ENCODE peak calls at places on chromosome 17, in nine cellular contexts. M is cardiac muscle cell; X is effector memory CD4-positive, alpha-beta T cell; G is ascending aorta; I is heart right ventricle; K is transverse colon; A is esophagus squamous epithelium; V is heart left ventricle; J is prostate gland. U is an unnamed sample.

GRCh38 chr17:35890774-35891155 is 10.6 kb upstream of the CCL5 start:
- DNase-seq in M (no peak), X (peak; percentile 37), G (peak; percentile 26), I (no peak), K (peak; percentile 54), A (no peak), V (no peak), J (no peak), U (no peak)

GRCh38 chr17:81471804-81472456 is 40.7 kb downstream of the ACTG1 start:
- DNase-seq in M (peak; percentile 28), X (no peak), G (no peak), I (no peak), K (peak; percentile 62), A (no peak), V (no peak), J (peak; percentile 42), U (no peak)

GRCh38 chr17:14775761-14776492 is 475.0 kb downstream of the HS3ST3B1 start:
- DNase-seq in M (peak; percentile 68), X (no peak), G (no peak), I (no peak), K (no peak), A (no peak), V (no peak), J (no peak), U (no peak)

GRCh38 chr17:48132375-48132774 is 24.8 kb downstream of the SNX11 start:
- DNase-seq in M (no peak), X (no peak), G (no peak), I (no peak), K (no peak), A (no peak), V (no peak), J (no peak), U (no peak)

GRCh38 chr17:45279898-45280297 is 18.0 kb upstream of the SPATA32 start:
- DNase-seq in M (no peak), X (no peak), G (no peak), I (no peak), K (no peak), A (no peak), V (peak; percentile 79), J (no peak), U (no peak)

GRCh38 chr17:51029142-51029541 is 91.5 kb downstream of the SPAG9 start:
- DNase-seq in M (no peak), X (no peak), G (no peak), I (no peak), K (no peak), A (no peak), V (no peak), J (no peak), U (no peak)

GRCh38 chr17:28335959-28336871 is 654 bp downstream of the TNFAIP1 start:
- DNase-seq in M (peak; percentile 94), X (no peak), G (no peak), I (no peak), K (peak; percentile 64), A (no peak), V (peak; percentile 90), J (peak; percentile 34), U (no peak)

GRCh38 chr17:63848834-63849689 is 6.6 kb upstream of the SMARCD2 start:
- DNase-seq in M (peak; percentile 95), X (peak; percentile 90), G (peak; percentile 69), I (peak; percentile 93), K (peak; percentile 93), A (peak; percentile 67), V (peak; percentile 96), J (peak; percentile 80), U (peak; percentile 96)

GRCh38 chr17:48429156-48429555 is 858 bp downstream of the SKAP1 start:
- DNase-seq in M (no peak), X (no peak), G (no peak), I (no peak), K (no peak), A (no peak), V (no peak), J (no peak), U (no peak)

GRCh38 chr17:49290690-49291326 is 60.2 kb upstream of the PHOSPHO1 start:
- DNase-seq in M (peak; percentile 60), X (no peak), G (no peak), I (no peak), K (no peak), A (no peak), V (no peak), J (no peak), U (peak; percentile 5)

GRCh38 chr17:17783825-17784598 is 52.8 kb downstream of the SREBF1 start:
- DNase-seq in M (peak; percentile 81), X (no peak), G (no peak), I (peak; percentile 67), K (peak; percentile 38), A (no peak), V (peak; percentile 66), J (peak; percentile 52), U (no peak)

GRCh38 chr17:20009052-20009301 is 182 bp upstream of the SPECC1 start:
- DNase-seq in M (peak; percentile 58), X (no peak), G (no peak), I (no peak), K (no peak), A (no peak), V (no peak), J (no peak), U (no peak)

GRCh38 chr17:19867094-19867653 is 562 bp downstream of the ULK2 start:
- DNase-seq in M (peak; percentile 71), X (peak; percentile 22), G (no peak), I (peak; percentile 72), K (peak; percentile 22), A (no peak), V (peak; percentile 64), J (peak; percentile 64), U (peak; percentile 52)

GRCh38 chr17:36994438-36994837 is 45.7 kb downstream of the AATF start:
- DNase-seq in M (no peak), X (no peak), G (no peak), I (no peak), K (no peak), A (no peak), V (no peak), J (no peak), U (no peak)

GRCh38 chr17:29179232-29180036 is 764 bp downstream of the MYO18A start:
- DNase-seq in M (no peak), X (no peak), G (no peak), I (peak; percentile 54), K (peak; percentile 88), A (no peak), V (peak; percentile 81), J (peak; percentile 57), U (no peak)

GRCh38 chr17:57819273-57819672 is 30.6 kb downstream of the MRPS23 start:
- DNase-seq in M (no peak), X (no peak), G (no peak), I (no peak), K (no peak), A (no peak), V (no peak), J (no peak), U (no peak)

GRCh38 chr17:21183468-21183867 is 30.5 kb downstream of the TMEM11 start:
- DNase-seq in M (no peak), X (no peak), G (no peak), I (no peak), K (no peak), A (no peak), V (no peak), J (no peak), U (no peak)

GRCh38 chr17:80574496-80574895 is 29.9 kb downstream of the RPTOR start:
- DNase-seq in M (no peak), X (no peak), G (no peak), I (no peak), K (no peak), A (no peak), V (no peak), J (no peak), U (no peak)

GRCh38 chr17:15023589-15023988 is 241.5 kb downstream of the PMP22 start:
- DNase-seq in M (no peak), X (no peak), G (no peak), I (no peak), K (no peak), A (no peak), V (no peak), J (no peak), U (no peak)

GRCh38 chr17:73555199-73555810 is 88.9 kb downstream of the SDK2 start:
- DNase-seq in M (no peak), X (no peak), G (no peak), I (no peak), K (no peak), A (no peak), V (no peak), J (no peak), U (no peak)

GRCh38 chr17:48259710-48260291 is 152.2 kb downstream of the SNX11 start:
- DNase-seq in M (peak; percentile 54), X (no peak), G (no peak), I (no peak), K (no peak), A (no peak), V (no peak), J (no peak), U (no peak)

GRCh38 chr17:28899212-28899815 is 1.8 kb upstream of the FLOT2 start:
- DNase-seq in M (no peak), X (no peak), G (no peak), I (no peak), K (no peak), A (no peak), V (no peak), J (no peak), U (no peak)

DNA sequence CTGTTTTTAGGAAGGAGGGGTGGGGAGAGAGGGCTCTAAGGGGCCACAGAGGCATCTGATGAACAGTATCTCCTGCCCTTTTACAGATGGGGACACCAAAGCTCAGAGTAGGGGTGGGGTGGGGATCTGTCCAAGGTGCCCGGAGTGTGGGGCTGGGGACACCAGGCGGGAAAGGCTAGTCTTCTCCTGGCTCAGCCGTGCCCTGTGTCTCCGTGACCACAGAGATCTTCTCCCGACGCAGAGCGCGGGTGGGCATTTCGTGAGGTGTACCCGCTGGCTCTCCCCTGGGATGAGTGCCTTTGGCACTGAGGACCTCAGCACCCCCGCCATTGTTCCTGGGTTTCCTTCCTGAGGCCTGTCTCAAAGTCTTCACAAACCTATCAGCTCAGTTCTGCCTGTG is 209.6 kb downstream of the NTN1 start:
- DNase-seq in M (no peak), X (no peak), G (no peak), I (no peak), K (no peak), A (no peak), V (no peak), J (no peak), U (no peak)
- H3K9me3 ChIP-seq in M (no peaks in the 10 kb centered on the region), X (no peaks in the 10 kb centered on the region), G (no peaks in the 10 kb centered on the region), I (no peaks in the 10 kb centered on the region), K (no peaks in the 10 kb centered on the region), A (no peaks in the 10 kb centered on the region), V (no peaks in the 10 kb centered on the region), J (no peaks in the 10 kb centered on the region), U (no peaks in the 10 kb centered on the region)

GRCh38 chr17:67013891-67014290 is 30.5 kb upstream of the CACNG1 start:
- DNase-seq in M (no peak), X (no peak), G (no peak), I (no peak), K (no peak), A (no peak), V (no peak), J (no peak), U (no peak)
- H3K4me1 ChIP-seq in M (peaks cover 4% of the 10 kb centered on the region), X (no peaks in the 10 kb centered on the region), G (no peaks in the 10 kb centered on the region), I (no peaks in the 10 kb centered on the region), K (no peaks in the 10 kb centered on the region), A (no peaks in the 10 kb centered on the region), V (no peaks in the 10 kb centered on the region), J (no peaks in the 10 kb centered on the region), U (no peaks in the 10 kb centered on the region)

GRCh38 chr17:27153005-27153404 is 140.9 kb upstream of the WSB1 start:
- DNase-seq in M (no peak), X (no peak), G (no peak), I (no peak), K (no peak), A (no peak), V (no peak), J (no peak), U (no peak)
- H3K9me3 ChIP-seq in M (no peaks in the 10 kb centered on the region), X (no peaks in the 10 kb centered on the region), G (no peaks in the 10 kb centered on the region), I (no peaks in the 10 kb centered on the region), K (no peaks in the 10 kb centered on the region), A (no peaks in the 10 kb centered on the region), V (no peaks in the 10 kb centered on the region), J (no peaks in the 10 kb centered on the region), U (no peaks in the 10 kb centered on the region)

GRCh38 chr17:76528528-76529223 is 8.8 kb downstream of the CYGB start:
- DNase-seq in M (peak; percentile 71), X (no peak), G (no peak), I (peak; percentile 73), K (no peak), A (no peak), V (peak; percentile 76), J (no peak), U (no peak)
- H3K4me1 ChIP-seq in M (peaks cover 13% of the 10 kb centered on the region), X (peaks cover 19% of the 10 kb centered on the region), G (peaks cover 36% of the 10 kb centered on the region), I (peaks cover 60% of the 10 kb centered on the region), K (peaks cover 54% of the 10 kb centered on the region), A (peaks cover 76% of the 10 kb centered on the region), V (peaks cover 65% of the 10 kb centered on the region), J (peaks cover 23% of the 10 kb centered on the region), U (peaks cover 20% of the 10 kb centered on the region)

U was measured in CD4-positive, CD25-positive, alpha-beta regulatory T cell.